ENCODE peak calls at places on chromosomes 6 and 20, in ten cellular contexts. One of them, this sample, is unnamed.
A peak's percentile ranks its signal among the peaks of the same experiment; 100 is the strongest.

GRCh38 chr6:152232494-152233151 is 404.5 kb downstream of the SYNE1 start:
- DNase-seq in dorsolateral prefrontal cortex: no peak
- DNase-seq in neural progenitor cell: no peak
- DNase-seq in GM13976: no peak
- DNase-seq in astrocyte: peak; percentile 70
- DNase-seq in Calu3: no peak
- DNase-seq in astrocyte of the spinal cord: peak; percentile 49
- DNase-seq in lower leg skin: no peak
- DNase-seq in brain microvascular endothelial cell: peak; percentile 91
- DNase-seq in choroid plexus epithelial cell: peak; percentile 82
- DNase-seq in this sample: no peak

GRCh38 chr20:25149986-25150385 is 45.5 kb upstream of the ENTPD6 start:
- DNase-seq in dorsolateral prefrontal cortex: no peak
- DNase-seq in astrocyte of the spinal cord: no peak
- DNase-seq in brain microvascular endothelial cell: no peak
- DNase-seq in neural progenitor cell: peak; percentile 95
- DNase-seq in GM13976: no peak
- DNase-seq in choroid plexus epithelial cell: no peak
- DNase-seq in lower leg skin: no peak
- DNase-seq in Calu3: no peak
- DNase-seq in astrocyte: no peak
- DNase-seq in this sample: no peak

GRCh38 chr20:1816384-1817381 is 78.5 kb upstream of the SIRPA start:
- DNase-seq in astrocyte: peak; percentile 71
- DNase-seq in GM13976: no peak
- DNase-seq in brain microvascular endothelial cell: no peak
- DNase-seq in lower leg skin: no peak
- DNase-seq in Calu3: no peak
- DNase-seq in astrocyte of the spinal cord: peak; percentile 38
- DNase-seq in choroid plexus epithelial cell: no peak
- DNase-seq in dorsolateral prefrontal cortex: peak; percentile 39
- DNase-seq in neural progenitor cell: peak; percentile 51
- DNase-seq in this sample: no peak

GRCh38 chr20:50330504-50331313 is 140.1 kb downstream of the CEBPB start:
- DNase-seq in astrocyte: peak; percentile 77
- DNase-seq in choroid plexus epithelial cell: no peak
- DNase-seq in lower leg skin: no peak
- DNase-seq in brain microvascular endothelial cell: no peak
- DNase-seq in GM13976: no peak
- DNase-seq in dorsolateral prefrontal cortex: no peak
- DNase-seq in Calu3: peak; percentile 76
- DNase-seq in astrocyte of the spinal cord: peak; percentile 59
- DNase-seq in neural progenitor cell: peak; percentile 60
- DNase-seq in this sample: no peak

GRCh38 chr6:56259682-56260081 is 12.3 kb upstream of the COL21A1 start:
- DNase-seq in astrocyte: peak; percentile 39
- DNase-seq in lower leg skin: no peak
- DNase-seq in Calu3: peak; percentile 23
- DNase-seq in brain microvascular endothelial cell: peak; percentile 72
- DNase-seq in astrocyte of the spinal cord: peak; percentile 80
- DNase-seq in neural progenitor cell: no peak
- DNase-seq in GM13976: no peak
- DNase-seq in dorsolateral prefrontal cortex: no peak
- DNase-seq in choroid plexus epithelial cell: peak; percentile 84
- DNase-seq in this sample: no peak

GRCh38 chr20:38723069-38723981 is 961 bp upstream of the SLC32A1 start:
- DNase-seq in GM13976: peak; percentile 41
- DNase-seq in choroid plexus epithelial cell: peak; percentile 56
- DNase-seq in astrocyte of the spinal cord: no peak
- DNase-seq in astrocyte: peak; percentile 30
- DNase-seq in dorsolateral prefrontal cortex: no peak
- DNase-seq in neural progenitor cell: peak; percentile 57
- DNase-seq in brain microvascular endothelial cell: no peak
- DNase-seq in lower leg skin: no peak
- DNase-seq in Calu3: no peak
- DNase-seq in this sample: peak; percentile 36

GRCh38 chr6:47360388-47360787 is 50.7 kb upstream of the TNFRSF21 start:
- DNase-seq in brain microvascular endothelial cell: no peak
- DNase-seq in choroid plexus epithelial cell: no peak
- DNase-seq in neural progenitor cell: no peak
- DNase-seq in dorsolateral prefrontal cortex: no peak
- DNase-seq in Calu3: no peak
- DNase-seq in GM13976: no peak
- DNase-seq in astrocyte of the spinal cord: no peak
- DNase-seq in lower leg skin: no peak
- DNase-seq in astrocyte: no peak
- DNase-seq in this sample: no peak

GRCh38 chr20:52340036-52340634 is 148.6 kb upstream of the ZFP64 start:
- DNase-seq in dorsolateral prefrontal cortex: no peak
- DNase-seq in brain microvascular endothelial cell: no peak
- DNase-seq in neural progenitor cell: no peak
- DNase-seq in choroid plexus epithelial cell: no peak
- DNase-seq in GM13976: no peak
- DNase-seq in astrocyte: no peak
- DNase-seq in lower leg skin: no peak
- DNase-seq in Calu3: peak; percentile 52
- DNase-seq in astrocyte of the spinal cord: no peak
- DNase-seq in this sample: no peak

GRCh38 chr6:108675226-108676160 is 114.8 kb downstream of the FOXO3 start:
- DNase-seq in lower leg skin: no peak
- DNase-seq in astrocyte: no peak
- DNase-seq in neural progenitor cell: no peak
- DNase-seq in dorsolateral prefrontal cortex: no peak
- DNase-seq in astrocyte of the spinal cord: no peak
- DNase-seq in brain microvascular endothelial cell: no peak
- DNase-seq in Calu3: no peak
- DNase-seq in GM13976: no peak
- DNase-seq in choroid plexus epithelial cell: no peak
- DNase-seq in this sample: no peak

GRCh38 chr20:17680128-17680835 is 1.8 kb downstream of the RRBP1 start:
- DNase-seq in astrocyte of the spinal cord: no peak
- DNase-seq in brain microvascular endothelial cell: peak; percentile 56
- DNase-seq in choroid plexus epithelial cell: peak; percentile 76
- DNase-seq in astrocyte: peak; percentile 48
- DNase-seq in lower leg skin: peak; percentile 36
- DNase-seq in Calu3: peak; percentile 17
- DNase-seq in neural progenitor cell: peak; percentile 35
- DNase-seq in dorsolateral prefrontal cortex: no peak
- DNase-seq in GM13976: no peak
- DNase-seq in this sample: no peak

GRCh38 chr6:89067796-89068195 is 12.8 kb upstream of the PNRC1 start:
- DNase-seq in brain microvascular endothelial cell: no peak
- DNase-seq in neural progenitor cell: no peak
- DNase-seq in astrocyte: no peak
- DNase-seq in choroid plexus epithelial cell: no peak
- DNase-seq in Calu3: peak; percentile 30
- DNase-seq in astrocyte of the spinal cord: no peak
- DNase-seq in dorsolateral prefrontal cortex: no peak
- DNase-seq in lower leg skin: no peak
- DNase-seq in GM13976: no peak
- DNase-seq in this sample: no peak

GRCh38 chr20:35006009-35006408 is 50.3 kb downstream of the MYH7B start:
- DNase-seq in lower leg skin: no peak
- DNase-seq in neural progenitor cell: no peak
- DNase-seq in Calu3: no peak
- DNase-seq in choroid plexus epithelial cell: no peak
- DNase-seq in brain microvascular endothelial cell: no peak
- DNase-seq in astrocyte: no peak
- DNase-seq in dorsolateral prefrontal cortex: peak; percentile 2
- DNase-seq in GM13976: no peak
- DNase-seq in astrocyte of the spinal cord: no peak
- DNase-seq in this sample: no peak

GRCh38 chr6:21371676-21372161 is 221.8 kb upstream of the SOX4 start:
- DNase-seq in neural progenitor cell: peak; percentile 76
- DNase-seq in GM13976: no peak
- DNase-seq in dorsolateral prefrontal cortex: no peak
- DNase-seq in lower leg skin: no peak
- DNase-seq in astrocyte of the spinal cord: peak; percentile 57
- DNase-seq in brain microvascular endothelial cell: no peak
- DNase-seq in astrocyte: peak; percentile 64
- DNase-seq in choroid plexus epithelial cell: peak; percentile 80
- DNase-seq in Calu3: no peak
- DNase-seq in this sample: no peak

GRCh38 chr6:44254201-44254956 is 2.9 kb downstream of the SLC35B2 start:
- DNase-seq in astrocyte of the spinal cord: no peak
- DNase-seq in GM13976: no peak
- DNase-seq in Calu3: no peak
- DNase-seq in lower leg skin: no peak
- DNase-seq in dorsolateral prefrontal cortex: no peak
- DNase-seq in neural progenitor cell: no peak
- DNase-seq in brain microvascular endothelial cell: no peak
- DNase-seq in astrocyte: no peak
- DNase-seq in choroid plexus epithelial cell: no peak
- DNase-seq in this sample: no peak

GRCh38 chr6:131923356-131923755 is 27.8 kb downstream of the CCN2 start:
- DNase-seq in choroid plexus epithelial cell: peak; percentile 76
- DNase-seq in astrocyte: peak; percentile 32
- DNase-seq in dorsolateral prefrontal cortex: no peak
- DNase-seq in Calu3: peak; percentile 61
- DNase-seq in lower leg skin: peak; percentile 29
- DNase-seq in brain microvascular endothelial cell: peak; percentile 37
- DNase-seq in neural progenitor cell: peak; percentile 85
- DNase-seq in astrocyte of the spinal cord: peak; percentile 56
- DNase-seq in GM13976: peak; percentile 41
- DNase-seq in this sample: no peak

GRCh38 chr6:159540152-159540551 is 152.9 kb downstream of the SOD2 start:
- DNase-seq in astrocyte: no peak
- DNase-seq in Calu3: no peak
- DNase-seq in neural progenitor cell: peak; percentile 59
- DNase-seq in astrocyte of the spinal cord: no peak
- DNase-seq in brain microvascular endothelial cell: no peak
- DNase-seq in GM13976: no peak
- DNase-seq in choroid plexus epithelial cell: no peak
- DNase-seq in dorsolateral prefrontal cortex: no peak
- DNase-seq in lower leg skin: no peak
- DNase-seq in this sample: no peak

GRCh38 chr20:31712564-31713311 is 9.9 kb downstream of the BCL2L1 start:
- DNase-seq in GM13976: no peak
- DNase-seq in brain microvascular endothelial cell: peak; percentile 63
- DNase-seq in neural progenitor cell: peak; percentile 94
- DNase-seq in dorsolateral prefrontal cortex: peak; percentile 92
- DNase-seq in astrocyte: peak; percentile 94
- DNase-seq in choroid plexus epithelial cell: peak; percentile 80
- DNase-seq in Calu3: peak; percentile 91
- DNase-seq in astrocyte of the spinal cord: peak; percentile 87
- DNase-seq in lower leg skin: peak; percentile 95
- DNase-seq in this sample: no peak

GRCh38 chr20:41135187-41135887 is 2.0 kb upstream of the PLCG1 start:
- DNase-seq in astrocyte: no peak
- DNase-seq in Calu3: peak; percentile 80
- DNase-seq in choroid plexus epithelial cell: peak; percentile 56
- DNase-seq in dorsolateral prefrontal cortex: no peak
- DNase-seq in GM13976: peak; percentile 67
- DNase-seq in astrocyte of the spinal cord: no peak
- DNase-seq in neural progenitor cell: peak; percentile 74
- DNase-seq in lower leg skin: no peak
- DNase-seq in brain microvascular endothelial cell: no peak
- DNase-seq in this sample: no peak

GRCh38 chr6:77926198-77926752 is 273.4 kb downstream of the MEI4 start:
- DNase-seq in astrocyte: no peak
- DNase-seq in astrocyte of the spinal cord: peak; percentile 7
- DNase-seq in choroid plexus epithelial cell: peak; percentile 70
- DNase-seq in dorsolateral prefrontal cortex: no peak
- DNase-seq in brain microvascular endothelial cell: peak; percentile 5
- DNase-seq in lower leg skin: no peak
- DNase-seq in neural progenitor cell: peak; percentile 60
- DNase-seq in Calu3: no peak
- DNase-seq in GM13976: no peak
- DNase-seq in this sample: no peak
- TF ChIP-seq CTCF in astrocyte: no peak
- TF ChIP-seq CTCF in astrocyte of the spinal cord: peak; percentile 39
- TF ChIP-seq CTCF in choroid plexus epithelial cell: peak; percentile 62
- TF ChIP-seq CTCF in dorsolateral prefrontal cortex: no peak
- TF ChIP-seq CTCF in brain microvascular endothelial cell: peak; percentile 34
- TF ChIP-seq CTCF in lower leg skin: no peak
- TF ChIP-seq CTCF in neural progenitor cell: peak; percentile 67
- TF ChIP-seq CTCF in Calu3: no peak
- TF ChIP-seq CTCF in GM13976: no peak
- TF ChIP-seq CTCF in this sample: peak; percentile 52

GRCh38 chr20:19757487-19757972 is 528 bp upstream of the RIN2 start:
- DNase-seq in brain microvascular endothelial cell: peak; percentile 59
- DNase-seq in lower leg skin: peak; percentile 76
- DNase-seq in astrocyte of the spinal cord: peak; percentile 66
- DNase-seq in choroid plexus epithelial cell: peak; percentile 78
- DNase-seq in neural progenitor cell: peak; percentile 86
- DNase-seq in dorsolateral prefrontal cortex: peak; percentile 21
- DNase-seq in Calu3: peak; percentile 34
- DNase-seq in astrocyte: peak; percentile 64
- DNase-seq in GM13976: no peak
- DNase-seq in this sample: no peak
- TF ChIP-seq CTCF in brain microvascular endothelial cell: no peak
- TF ChIP-seq CTCF in lower leg skin: no peak
- TF ChIP-seq CTCF in astrocyte of the spinal cord: no peak
- TF ChIP-seq CTCF in choroid plexus epithelial cell: no peak
- TF ChIP-seq CTCF in neural progenitor cell: no peak
- TF ChIP-seq CTCF in dorsolateral prefrontal cortex: peak; percentile 9
- TF ChIP-seq CTCF in Calu3: no peak
- TF ChIP-seq CTCF in astrocyte: no peak
- TF ChIP-seq CTCF in GM13976: no peak
- TF ChIP-seq CTCF in this sample: no peak

GRCh38 chr6:150333592-150333954 is 35.2 kb upstream of the IYD start:
- DNase-seq in GM13976: no peak
- DNase-seq in neural progenitor cell: no peak
- DNase-seq in Calu3: no peak
- DNase-seq in dorsolateral prefrontal cortex: no peak
- DNase-seq in astrocyte of the spinal cord: no peak
- DNase-seq in astrocyte: no peak
- DNase-seq in brain microvascular endothelial cell: no peak
- DNase-seq in choroid plexus epithelial cell: no peak
- DNase-seq in lower leg skin: no peak
- DNase-seq in this sample: no peak
- TF ChIP-seq CTCF in GM13976: no peak
- TF ChIP-seq CTCF in neural progenitor cell: no peak
- TF ChIP-seq CTCF in Calu3: no peak
- TF ChIP-seq CTCF in dorsolateral prefrontal cortex: no peak
- TF ChIP-seq CTCF in astrocyte of the spinal cord: no peak
- TF ChIP-seq CTCF in astrocyte: no peak
- TF ChIP-seq CTCF in brain microvascular endothelial cell: no peak
- TF ChIP-seq CTCF in choroid plexus epithelial cell: no peak
- TF ChIP-seq CTCF in lower leg skin: no peak
- TF ChIP-seq CTCF in this sample: no peak

DNA sequence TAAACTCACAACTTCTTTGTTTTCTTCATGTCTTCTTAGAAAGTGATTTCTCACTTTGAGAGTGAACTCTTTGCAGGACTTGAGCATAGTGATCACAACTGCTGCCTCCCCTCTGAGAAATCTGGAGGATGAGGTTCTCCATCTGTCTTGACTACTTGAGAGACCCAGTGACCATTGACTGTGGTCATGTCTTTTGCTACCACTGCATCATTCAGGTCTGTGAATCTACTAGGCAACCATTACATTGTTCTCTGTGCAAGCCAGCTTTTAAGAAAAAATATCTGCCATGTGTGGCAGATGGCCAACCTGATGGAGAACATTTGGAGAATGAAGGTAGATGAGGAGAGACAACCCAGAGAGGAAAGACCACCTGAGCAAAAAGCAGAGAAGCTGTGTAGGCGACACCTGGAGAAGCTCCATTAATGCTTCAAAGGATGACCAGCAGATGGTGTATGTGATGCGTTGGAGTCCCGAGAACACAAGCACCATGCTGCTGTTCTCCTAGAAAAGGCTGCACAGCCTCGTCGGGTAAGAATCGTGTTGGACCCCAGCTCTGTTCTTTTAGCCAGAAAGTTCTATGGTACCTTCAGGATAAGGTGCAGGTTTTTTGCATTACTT is 25.1 kb upstream of the TRIM26 start:
- DNase-seq in GM13976: peak; percentile 74
- DNase-seq in Calu3: peak; percentile 49
- DNase-seq in lower leg skin: no peak
- DNase-seq in choroid plexus epithelial cell: peak; percentile 59
- DNase-seq in astrocyte of the spinal cord: no peak
- DNase-seq in dorsolateral prefrontal cortex: no peak
- DNase-seq in astrocyte: peak; percentile 4
- DNase-seq in neural progenitor cell: peak; percentile 25
- DNase-seq in brain microvascular endothelial cell: peak; percentile 34
- DNase-seq in this sample: no peak
- TF ChIP-seq CTCF in GM13976: peak; percentile 41
- TF ChIP-seq CTCF in Calu3: peak; percentile 29
- TF ChIP-seq CTCF in lower leg skin: no peak
- TF ChIP-seq CTCF in choroid plexus epithelial cell: peak; percentile 68
- TF ChIP-seq CTCF in astrocyte of the spinal cord: peak; percentile 50
- TF ChIP-seq CTCF in dorsolateral prefrontal cortex: peak; percentile 20
- TF ChIP-seq CTCF in astrocyte: peak; percentile 23
- TF ChIP-seq CTCF in neural progenitor cell: peak; percentile 34
- TF ChIP-seq CTCF in brain microvascular endothelial cell: peak; percentile 64
- TF ChIP-seq CTCF in this sample: peak; percentile 34

This sample was measured in D721Med.